ENCODE peak calls at places on chromosomes 2 and 18, in five cellular contexts. Z is EH, O is GM12892, A is HTR-8/SVneo, G is head of caudate nucleus. Y is an unnamed sample.
A peak's percentile ranks its signal among the peaks of the same experiment; 100 is the strongest.

GRCh38 chr2:126664234-126664633 is 8.3 kb downstream of the GYPC start:
- DNase-seq in Z (no peak), O (peak; percentile 48), A (no peak), G (no peak), Y (peak; percentile 46)

GRCh38 chr2:46276652-46277051 is 20.6 kb upstream of the EPAS1 start:
- DNase-seq in Z (peak; percentile 64), O (no peak), A (peak; percentile 51), G (no peak), Y (no peak)

GRCh38 chr2:104872866-104873688 is 19.2 kb downstream of the POU3F3 start:
- DNase-seq in Z (peak; percentile 58), O (peak; percentile 69), A (peak; percentile 55), G (peak; percentile 88), Y (no peak)

GRCh38 chr18:6113650-6114049 is 218.3 kb upstream of the TMEM200C start:
- DNase-seq in Z (no peak), O (no peak), A (no peak), G (no peak), Y (no peak)

GRCh38 chr2:232728785-232729184 is 31.7 kb downstream of the GIGYF2 start:
- DNase-seq in Z (no peak), O (no peak), A (no peak), G (no peak), Y (no peak)

GRCh38 chr2:147937744-147938349 is 82.7 kb downstream of the ORC4 start:
- DNase-seq in Z (peak; percentile 45), O (no peak), A (peak; percentile 10), G (no peak), Y (no peak)

GRCh38 chr2:210553371-210553770 is 3.0 kb upstream of the CPS1 start:
- DNase-seq in Z (peak; percentile 56), O (no peak), A (no peak), G (no peak), Y (no peak)

GRCh38 chr18:41391616-41392610 is 563.1 kb upstream of the PIK3C3 start:
- DNase-seq in Z (peak; percentile 43), O (no peak), A (peak; percentile 13), G (peak; percentile 62), Y (no peak)

GRCh38 chr18:11145413-11146191 is 3.8 kb downstream of the PIEZO2 start:
- DNase-seq in Z (no peak), O (no peak), A (no peak), G (no peak), Y (no peak)

GRCh38 chr2:168585700-168586099 is 129.6 kb downstream of the CERS6 start:
- DNase-seq in Z (no peak), O (no peak), A (no peak), G (no peak), Y (no peak)

GRCh38 chr2:24342110-24342910 is 18.0 kb downstream of the ITSN2 start:
- DNase-seq in Z (peak; percentile 60), O (no peak), A (no peak), G (no peak), Y (no peak)

GRCh38 chr18:62897153-62897552 is 181.8 kb downstream of the PHLPP1 start:
- DNase-seq in Z (peak; percentile 67), O (no peak), A (peak; percentile 33), G (no peak), Y (no peak)

GRCh38 chr18:46856975-46857374 is 60.3 kb downstream of the PIAS2 start:
- DNase-seq in Z (peak; percentile 4), O (no peak), A (no peak), G (no peak), Y (no peak)

GRCh38 chr2:105521176-105521575 is 122.3 kb upstream of the FHL2 start:
- DNase-seq in Z (peak; percentile 39), O (no peak), A (peak; percentile 20), G (no peak), Y (no peak)

Y was measured in GM19239.